ENCODE peak calls at places on chromosome 21, in four cellular contexts. V is stomach, X is PC-9, L is A673. J is an unnamed sample.

GRCh38 chr21:31908106-31909031 is 35.5 kb downstream of the HUNK start:
- DNase-seq in V (no peak), X (peak; percentile 1), L (no peak), J (peak; percentile 68)

GRCh38 chr21:34887729-34888568 is 161.2 kb downstream of the RUNX1 start:
- DNase-seq in V (peak; percentile 82), X (peak; percentile 65), L (peak; percentile 42), J (peak; percentile 77)

GRCh38 chr21:31308584-31308983 is 35.5 kb downstream of the TIAM1 start:
- DNase-seq in V (no peak), X (no peak), L (no peak), J (no peak)

GRCh38 chr21:16193758-16194606 is 464.2 kb downstream of the USP25 start:
- DNase-seq in V (peak; percentile 31), X (no peak), L (no peak), J (peak; percentile 12)

GRCh38 chr21:26877015-26877414 is 31.8 kb upstream of the ADAMTS1 start:
- DNase-seq in V (no peak), X (no peak), L (no peak), J (no peak)

GRCh38 chr21:29264721-29265120 is 34.0 kb upstream of the BACH1 start:
- DNase-seq in V (no peak), X (no peak), L (no peak), J (no peak)

GRCh38 chr21:31370893-31371652 is 27.0 kb upstream of the TIAM1 start:
- DNase-seq in V (no peak), X (no peak), L (no peak), J (no peak)

GRCh38 chr21:41016472-41016871 is 151.5 kb upstream of the BACE2 start:
- DNase-seq in V (no peak), X (no peak), L (no peak), J (no peak)

GRCh38 chr21:39863111-39863510 is 4.1 kb upstream of the PCP4 start:
- DNase-seq in V (peak; percentile 63), X (no peak), L (no peak), J (peak; percentile 13)

GRCh38 chr21:31911138-31911907 is 38.5 kb downstream of the HUNK start:
- DNase-seq in V (no peak), X (no peak), L (no peak), J (no peak)

GRCh38 chr21:41232055-41232454 is 64.1 kb downstream of the BACE2 start:
- DNase-seq in V (no peak), X (no peak), L (no peak), J (no peak)

DNA sequence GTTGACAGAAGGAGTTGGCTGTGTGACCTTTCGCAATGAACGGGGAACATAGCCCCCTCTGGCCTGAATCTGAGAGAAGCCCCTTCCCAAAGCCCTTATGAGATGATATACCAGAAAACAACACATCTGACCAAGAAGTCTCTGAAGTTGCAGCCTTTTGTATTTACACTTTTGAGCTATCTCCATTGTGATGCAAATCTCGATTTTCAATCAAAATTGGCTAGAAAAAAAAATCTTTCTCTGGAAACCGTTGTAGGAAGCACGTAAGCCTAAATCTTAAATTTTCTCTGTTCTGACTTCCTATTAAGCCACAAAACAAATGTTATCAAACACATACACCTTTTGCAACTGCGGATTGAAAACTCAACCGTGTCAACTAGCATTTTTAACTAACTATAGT is 71.4 kb upstream of the OLIG2 start:
- DNase-seq in V (no peak), X (no peak), L (no peak), J (no peak)
- H3K27ac ChIP-seq in V (no peak overlapping the region), X (no peak overlapping the region), L (no peak overlapping the region), J (no peak overlapping the region)

GRCh38 chr21:42550817-42551216 is 37.2 kb downstream of the SLC37A1 start:
- DNase-seq in V (peak; percentile 51), X (no peak), L (no peak), J (peak; percentile 24)
- H3K36me3 ChIP-seq in V (peaks cover 67% of the 10 kb centered on the region), X (no peaks in the 10 kb centered on the region), L (no peaks in the 10 kb centered on the region), J (no peaks in the 10 kb centered on the region)

DNA sequence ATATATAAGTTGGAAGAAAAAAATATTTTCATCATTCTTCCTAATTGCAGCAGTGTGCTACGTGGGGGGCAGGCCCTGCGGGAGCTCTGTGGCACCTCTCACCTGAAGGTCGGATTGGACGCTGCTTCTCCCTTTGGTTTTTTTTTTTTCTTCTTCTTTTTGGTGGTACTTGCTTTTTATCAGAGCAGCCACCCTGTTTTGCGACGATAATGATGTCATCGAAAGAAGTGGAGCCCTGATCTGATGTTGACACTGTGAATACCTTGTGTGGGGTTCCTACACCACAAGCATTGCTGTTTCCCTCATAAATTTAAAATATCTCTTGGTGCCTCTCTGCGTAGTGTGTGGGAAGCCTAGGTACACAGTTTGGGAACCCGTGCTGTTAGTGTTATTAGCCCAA is 5.5 kb downstream of the TRAPPC10 start:
- DNase-seq in V (no peak), X (no peak), L (no peak), J (no peak)
- H3K4me1 ChIP-seq in V (peaks cover 29% of the 10 kb centered on the region), X (peaks cover 9% of the 10 kb centered on the region), L (peaks cover 27% of the 10 kb centered on the region), J (peaks cover 28% of the 10 kb centered on the region)

DNA sequence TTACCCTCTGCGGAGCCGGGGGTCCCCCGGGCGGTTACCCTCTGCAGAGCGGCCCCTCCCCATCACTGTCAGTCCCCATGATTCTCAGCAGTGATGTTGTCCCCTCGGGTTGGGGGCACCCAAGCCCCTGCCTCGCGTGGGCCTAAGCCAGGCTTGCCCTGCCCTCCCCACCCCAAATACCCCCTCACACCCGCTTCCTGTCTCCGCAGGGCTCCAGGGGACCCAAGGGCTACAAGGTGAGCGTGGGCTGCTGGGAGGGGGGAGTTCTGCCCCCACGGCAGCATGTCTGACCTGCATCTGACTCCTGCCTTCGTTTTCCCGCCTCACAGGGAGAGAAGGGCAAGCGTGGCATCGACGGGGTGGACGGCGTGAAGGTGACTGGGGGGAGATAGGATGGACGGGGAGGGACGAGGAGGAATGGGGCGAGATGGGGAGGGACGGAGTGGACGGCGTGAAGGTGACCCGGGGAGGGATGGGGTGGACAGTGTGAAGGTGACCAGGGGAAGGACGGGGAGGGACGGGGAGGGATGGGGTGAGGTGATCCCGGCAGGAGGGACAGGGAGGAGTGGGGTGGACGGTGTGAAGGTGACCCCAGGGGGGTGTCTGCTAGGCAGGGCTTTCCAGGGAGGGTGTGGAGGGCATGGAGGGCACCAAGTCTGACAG is 8.6 kb downstream of the COL6A1 start:
- DNase-seq in V (no peak), X (no peak), L (no peak), J (no peak)
- H3K27ac ChIP-seq in V (peak overlapping the region; percentile 49), X (no peak overlapping the region), L (no peak overlapping the region), J (no peak overlapping the region)